ENCODE peak calls at places on chromosomes 2 and 18, in ten cellular contexts. P is osteocyte; Z is nephron progenitor cell; U is T-helper 1 cell; F is NCI-H2171 treated with DMSO at 0.1 percent for 48 hours; T is stimulated activated CD4-positive, alpha-beta T cell treated with anti-CD3 and anti-CD28 coated beads, TNF-alpha, amount 100 ng/mL, for 4 hours; W is NCI-H1694; S is T-cell; N is A549; B is GM04504. D is an unnamed sample.
A peak's percentile ranks its signal among the peaks of the same experiment; 100 is the strongest.

GRCh38 chr2:150783896-150784295 is 296.4 kb upstream of the RND3 start:
- DNase-seq in W (no peak), U (no peak), T (no peak), N (no peak), B (no peak), F (no peak), Z (no peak), P (no peak), S (no peak), D (no peak)

GRCh38 chr18:13165636-13166423 is 52.7 kb upstream of the LDLRAD4 start:
- DNase-seq in S (no peak), T (no peak), W (peak; percentile 34), F (peak; percentile 95), Z (no peak), U (no peak), N (no peak), P (no peak), B (no peak), D (no peak)

GRCh38 chr2:38315707-38316333 is 61.3 kb downstream of the ATL2 start:
- DNase-seq in U (no peak), N (peak; percentile 58), Z (peak; percentile 9), S (no peak), W (peak; percentile 38), P (no peak), B (peak; percentile 23), T (peak; percentile 8), F (peak; percentile 45), D (peak; percentile 66)

GRCh38 chr2:120620025-120620793 is 115.5 kb upstream of the GLI2 start:
- DNase-seq in U (no peak), T (no peak), F (no peak), W (no peak), S (no peak), N (no peak), B (peak; percentile 44), P (no peak), Z (no peak), D (no peak)

GRCh38 chr2:234512884-234513669 is 16.2 kb upstream of the ARL4C start:
- DNase-seq in B (no peak), F (no peak), T (no peak), N (no peak), W (no peak), U (no peak), S (no peak), Z (no peak), P (no peak), D (no peak)

GRCh38 chr2:65299246-65299645 is 71.6 kb downstream of the ACTR2 start:
- DNase-seq in T (no peak), Z (no peak), B (no peak), W (no peak), P (no peak), U (no peak), S (no peak), N (no peak), F (no peak), D (no peak)

GRCh38 chr2:10678225-10678624 is 11.6 kb downstream of the NOL10 start:
- DNase-seq in B (no peak), S (no peak), T (no peak), F (peak; percentile 12), W (no peak), U (no peak), Z (no peak), N (peak; percentile 52), P (no peak), D (no peak)

GRCh38 chr2:125037135-125037653 is 1012.1 kb downstream of the CNTNAP5 start:
- DNase-seq in W (no peak), Z (no peak), N (no peak), B (no peak), U (peak; percentile 1), S (no peak), T (no peak), P (no peak), F (no peak), D (no peak)

GRCh38 chr2:161990741-161991140 is 83.3 kb downstream of the DPP4 start:
- DNase-seq in T (no peak), U (no peak), P (no peak), Z (no peak), W (no peak), B (peak; percentile 58), F (no peak), N (no peak), S (no peak), D (no peak)

GRCh38 chr2:231925303-231926179 is 655 bp downstream of the NPPC start:
- DNase-seq in W (peak; percentile 35), S (peak; percentile 56), B (peak; percentile 58), Z (peak; percentile 92), U (peak; percentile 60), P (peak; percentile 95), T (peak; percentile 47), N (peak; percentile 86), F (peak; percentile 13), D (peak; percentile 92)

GRCh38 chr18:79447703-79448367 is 52.1 kb downstream of the NFATC1 start:
- DNase-seq in S (no peak), W (no peak), T (no peak), P (no peak), B (no peak), U (no peak), Z (no peak), F (no peak), N (no peak), D (no peak)

GRCh38 chr2:9020267-9020666 is 16.8 kb upstream of the MBOAT2 start:
- DNase-seq in W (no peak), B (no peak), U (no peak), F (no peak), S (no peak), P (no peak), Z (no peak), T (no peak), N (no peak), D (no peak)

GRCh38 chr2:9763356-9764152 is 79.7 kb upstream of the TAF1B start:
- DNase-seq in Z (no peak), W (no peak), F (no peak), P (no peak), T (no peak), S (no peak), U (no peak), B (no peak), N (no peak), D (no peak)

D was measured in cardiac muscle cell.